ENCODE peak calls at places on chromosomes 12 and 14, in five cellular contexts. One of them, this sample, is unnamed.

GRCh38 chr14:63614964-63615363 is 26.7 kb downstream of the WDR89 start:
- DNase-seq in AG10803: peak
- DNase-seq in activated gamma-delta T cell treated with Interleukin-2 at 50 U/mL for 16 hours: no peak
- DNase-seq in LoVo: no peak
- DNase-seq in NCI-H1417: no peak
- DNase-seq in this sample: peak

GRCh38 chr12:43338848-43339526 is 213.0 kb downstream of the ADAMTS20 start:
- DNase-seq in AG10803: peak
- DNase-seq in activated gamma-delta T cell treated with Interleukin-2 at 50 U/mL for 16 hours: no peak
- DNase-seq in LoVo: peak
- DNase-seq in NCI-H1417: peak
- DNase-seq in this sample: peak

GRCh38 chr12:58629376-58629775 is 290.9 kb downstream of the LRIG3 start:
- DNase-seq in AG10803: no peak
- DNase-seq in activated gamma-delta T cell treated with Interleukin-2 at 50 U/mL for 16 hours: no peak
- DNase-seq in LoVo: no peak
- DNase-seq in NCI-H1417: no peak
- DNase-seq in this sample: no peak

GRCh38 chr12:57027011-57027804 is 10.9 kb upstream of the TAC3 start:
- DNase-seq in AG10803: no peak
- DNase-seq in activated gamma-delta T cell treated with Interleukin-2 at 50 U/mL for 16 hours: no peak
- DNase-seq in LoVo: no peak
- DNase-seq in NCI-H1417: peak
- DNase-seq in this sample: no peak

GRCh38 chr14:29821665-29822429 is 105.8 kb downstream of the PRKD1 start:
- DNase-seq in AG10803: no peak
- DNase-seq in activated gamma-delta T cell treated with Interleukin-2 at 50 U/mL for 16 hours: no peak
- DNase-seq in LoVo: no peak
- DNase-seq in NCI-H1417: peak
- DNase-seq in this sample: no peak

GRCh38 chr12:52191841-52192791 is at the start of gene KRT80:
- DNase-seq in AG10803: peak
- DNase-seq in activated gamma-delta T cell treated with Interleukin-2 at 50 U/mL for 16 hours: no peak
- DNase-seq in LoVo: peak
- DNase-seq in NCI-H1417: peak
- DNase-seq in this sample: peak

GRCh38 chr14:34692898-34693227 is 21.5 kb downstream of the CFL2 start:
- DNase-seq in AG10803: no peak
- DNase-seq in activated gamma-delta T cell treated with Interleukin-2 at 50 U/mL for 16 hours: no peak
- DNase-seq in LoVo: no peak
- DNase-seq in NCI-H1417: no peak
- DNase-seq in this sample: no peak

GRCh38 chr14:31449971-31450610 is 7.2 kb downstream of the DTD2 start:
- DNase-seq in AG10803: peak
- DNase-seq in activated gamma-delta T cell treated with Interleukin-2 at 50 U/mL for 16 hours: no peak
- DNase-seq in LoVo: no peak
- DNase-seq in NCI-H1417: peak
- DNase-seq in this sample: no peak

GRCh38 chr12:4505381-4505986 is 33.2 kb upstream of the RAD51AP1 start:
- DNase-seq in AG10803: peak
- DNase-seq in activated gamma-delta T cell treated with Interleukin-2 at 50 U/mL for 16 hours: no peak
- DNase-seq in LoVo: no peak
- DNase-seq in NCI-H1417: no peak
- DNase-seq in this sample: no peak

GRCh38 chr12:46266382-46266791 is 2.5 kb downstream of the SLC38A1 start:
- DNase-seq in AG10803: peak
- DNase-seq in activated gamma-delta T cell treated with Interleukin-2 at 50 U/mL for 16 hours: peak
- DNase-seq in LoVo: peak
- DNase-seq in NCI-H1417: peak
- DNase-seq in this sample: peak

GRCh38 chr14:62126885-62127478 is 364.8 kb downstream of the SNAPC1 start:
- DNase-seq in AG10803: peak
- DNase-seq in activated gamma-delta T cell treated with Interleukin-2 at 50 U/mL for 16 hours: no peak
- DNase-seq in LoVo: peak
- DNase-seq in NCI-H1417: peak
- DNase-seq in this sample: peak

GRCh38 chr12:130218682-130219081 is 56.4 kb downstream of the FZD10 start:
- DNase-seq in AG10803: no peak
- DNase-seq in activated gamma-delta T cell treated with Interleukin-2 at 50 U/mL for 16 hours: no peak
- DNase-seq in LoVo: no peak
- DNase-seq in NCI-H1417: no peak
- DNase-seq in this sample: no peak

GRCh38 chr12:5391638-5392037 is 40.3 kb upstream of the NTF3 start:
- DNase-seq in AG10803: peak
- DNase-seq in activated gamma-delta T cell treated with Interleukin-2 at 50 U/mL for 16 hours: no peak
- DNase-seq in LoVo: no peak
- DNase-seq in NCI-H1417: no peak
- DNase-seq in this sample: no peak

GRCh38 chr12:71477609-71478008 is 38.0 kb downstream of the LGR5 start:
- DNase-seq in AG10803: peak
- DNase-seq in activated gamma-delta T cell treated with Interleukin-2 at 50 U/mL for 16 hours: no peak
- DNase-seq in LoVo: no peak
- DNase-seq in NCI-H1417: no peak
- DNase-seq in this sample: no peak

GRCh38 chr12:6223545-6223944 is 23.3 kb downstream of the CD9 start:
- DNase-seq in AG10803: no peak
- DNase-seq in activated gamma-delta T cell treated with Interleukin-2 at 50 U/mL for 16 hours: no peak
- DNase-seq in LoVo: no peak
- DNase-seq in NCI-H1417: no peak
- DNase-seq in this sample: no peak

GRCh38 chr14:77023001-77023996 is 5.2 kb downstream of the IRF2BPL start:
- DNase-seq in AG10803: peak
- DNase-seq in activated gamma-delta T cell treated with Interleukin-2 at 50 U/mL for 16 hours: no peak
- DNase-seq in LoVo: peak
- DNase-seq in NCI-H1417: peak
- DNase-seq in this sample: no peak

GRCh38 chr12:2046959-2047358 is 5.8 kb upstream of the CACNA1C start:
- DNase-seq in AG10803: no peak
- DNase-seq in activated gamma-delta T cell treated with Interleukin-2 at 50 U/mL for 16 hours: no peak
- DNase-seq in LoVo: no peak
- DNase-seq in NCI-H1417: no peak
- DNase-seq in this sample: no peak

GRCh38 chr12:92452763-92453162 is 250.0 kb upstream of the PLEKHG7 start:
- DNase-seq in AG10803: no peak
- DNase-seq in activated gamma-delta T cell treated with Interleukin-2 at 50 U/mL for 16 hours: no peak
- DNase-seq in LoVo: no peak
- DNase-seq in NCI-H1417: no peak
- DNase-seq in this sample: no peak

GRCh38 chr12:65821336-65821735 is 2.9 kb upstream of the HMGA2 start:
- DNase-seq in AG10803: no peak
- DNase-seq in activated gamma-delta T cell treated with Interleukin-2 at 50 U/mL for 16 hours: no peak
- DNase-seq in LoVo: no peak
- DNase-seq in NCI-H1417: no peak
- DNase-seq in this sample: no peak

GRCh38 chr12:48092606-48093005 is 13.3 kb downstream of the SENP1 start:
- DNase-seq in AG10803: peak
- DNase-seq in activated gamma-delta T cell treated with Interleukin-2 at 50 U/mL for 16 hours: no peak
- DNase-seq in LoVo: no peak
- DNase-seq in NCI-H1417: no peak
- DNase-seq in this sample: no peak